ENCODE peak calls at places on chromosomes 16 and 17, in six cellular contexts. One of them, this sample, is unnamed.

GRCh38 chr17:81821603-81822311 is 11.3 kb downstream of the MCRIP1 start:
- DNase-seq in amniotic stem cell: no peak
- DNase-seq in activated T-helper 1 cell treated with anti-CD3 and anti-CD28 coated beads, Interleukin-2, amount 50 U/mL, for 16 hours: no peak
- DNase-seq in activated CD8-positive, alpha-beta T cell treated with anti-CD3 and anti-CD28 coated beads, Interleukin-2, amount 10 ng/mL, durations not matched to agents 7 days and 5 days: peak
- DNase-seq in naive thymus-derived CD8-positive, alpha-beta T cell: no peak
- DNase-seq in COR-L47: peak
- DNase-seq in this sample: no peak

GRCh38 chr17:7336240-7337175 is at the start of gene ACAP1:
- DNase-seq in naive thymus-derived CD8-positive, alpha-beta T cell: peak
- DNase-seq in activated T-helper 1 cell treated with anti-CD3 and anti-CD28 coated beads, Interleukin-2, amount 50 U/mL, for 16 hours: peak
- DNase-seq in amniotic stem cell: no peak
- DNase-seq in COR-L47: no peak
- DNase-seq in activated CD8-positive, alpha-beta T cell treated with anti-CD3 and anti-CD28 coated beads, Interleukin-2, amount 10 ng/mL, durations not matched to agents 7 days and 5 days: peak
- DNase-seq in this sample: no peak

GRCh38 chr16:27450836-27451341 is 48.9 kb downstream of the IL21R start:
- DNase-seq in activated CD8-positive, alpha-beta T cell treated with anti-CD3 and anti-CD28 coated beads, Interleukin-2, amount 10 ng/mL, durations not matched to agents 7 days and 5 days: peak
- DNase-seq in COR-L47: no peak
- DNase-seq in naive thymus-derived CD8-positive, alpha-beta T cell: no peak
- DNase-seq in amniotic stem cell: no peak
- DNase-seq in activated T-helper 1 cell treated with anti-CD3 and anti-CD28 coated beads, Interleukin-2, amount 50 U/mL, for 16 hours: no peak
- DNase-seq in this sample: no peak

GRCh38 chr16:14180431-14181059 is 109.4 kb downstream of the MRTFB start:
- DNase-seq in COR-L47: no peak
- DNase-seq in amniotic stem cell: no peak
- DNase-seq in naive thymus-derived CD8-positive, alpha-beta T cell: no peak
- DNase-seq in activated T-helper 1 cell treated with anti-CD3 and anti-CD28 coated beads, Interleukin-2, amount 50 U/mL, for 16 hours: no peak
- DNase-seq in activated CD8-positive, alpha-beta T cell treated with anti-CD3 and anti-CD28 coated beads, Interleukin-2, amount 10 ng/mL, durations not matched to agents 7 days and 5 days: no peak
- DNase-seq in this sample: no peak

GRCh38 chr17:17019891-17020456 is 22.3 kb upstream of the MPRIP start:
- DNase-seq in COR-L47: no peak
- DNase-seq in naive thymus-derived CD8-positive, alpha-beta T cell: no peak
- DNase-seq in activated T-helper 1 cell treated with anti-CD3 and anti-CD28 coated beads, Interleukin-2, amount 50 U/mL, for 16 hours: no peak
- DNase-seq in amniotic stem cell: no peak
- DNase-seq in activated CD8-positive, alpha-beta T cell treated with anti-CD3 and anti-CD28 coated beads, Interleukin-2, amount 10 ng/mL, durations not matched to agents 7 days and 5 days: no peak
- DNase-seq in this sample: no peak

GRCh38 chr16:55569025-55569424 is 2.5 kb downstream of the CAPNS2 start:
- DNase-seq in activated T-helper 1 cell treated with anti-CD3 and anti-CD28 coated beads, Interleukin-2, amount 50 U/mL, for 16 hours: no peak
- DNase-seq in COR-L47: no peak
- DNase-seq in activated CD8-positive, alpha-beta T cell treated with anti-CD3 and anti-CD28 coated beads, Interleukin-2, amount 10 ng/mL, durations not matched to agents 7 days and 5 days: no peak
- DNase-seq in amniotic stem cell: no peak
- DNase-seq in naive thymus-derived CD8-positive, alpha-beta T cell: no peak
- DNase-seq in this sample: no peak

GRCh38 chr17:36481829-36482228 is 4.7 kb upstream of the ZNHIT3 start:
- DNase-seq in activated T-helper 1 cell treated with anti-CD3 and anti-CD28 coated beads, Interleukin-2, amount 50 U/mL, for 16 hours: no peak
- DNase-seq in naive thymus-derived CD8-positive, alpha-beta T cell: no peak
- DNase-seq in COR-L47: no peak
- DNase-seq in amniotic stem cell: no peak
- DNase-seq in activated CD8-positive, alpha-beta T cell treated with anti-CD3 and anti-CD28 coated beads, Interleukin-2, amount 10 ng/mL, durations not matched to agents 7 days and 5 days: no peak
- DNase-seq in this sample: no peak

GRCh38 chr17:40443988-40444899 is 994 bp downstream of the IGFBP4 start:
- DNase-seq in naive thymus-derived CD8-positive, alpha-beta T cell: no peak
- DNase-seq in activated CD8-positive, alpha-beta T cell treated with anti-CD3 and anti-CD28 coated beads, Interleukin-2, amount 10 ng/mL, durations not matched to agents 7 days and 5 days: peak
- DNase-seq in COR-L47: no peak
- DNase-seq in activated T-helper 1 cell treated with anti-CD3 and anti-CD28 coated beads, Interleukin-2, amount 50 U/mL, for 16 hours: no peak
- DNase-seq in amniotic stem cell: no peak
- DNase-seq in this sample: no peak

GRCh38 chr16:70777973-70778406 is 23.0 kb downstream of the VAC14 start:
- DNase-seq in activated T-helper 1 cell treated with anti-CD3 and anti-CD28 coated beads, Interleukin-2, amount 50 U/mL, for 16 hours: no peak
- DNase-seq in amniotic stem cell: no peak
- DNase-seq in naive thymus-derived CD8-positive, alpha-beta T cell: no peak
- DNase-seq in activated CD8-positive, alpha-beta T cell treated with anti-CD3 and anti-CD28 coated beads, Interleukin-2, amount 10 ng/mL, durations not matched to agents 7 days and 5 days: no peak
- DNase-seq in COR-L47: no peak
- DNase-seq in this sample: no peak

GRCh38 chr17:75273968-75274708 is 3.1 kb upstream of the MIF4GD start:
- DNase-seq in COR-L47: no peak
- DNase-seq in amniotic stem cell: no peak
- DNase-seq in activated T-helper 1 cell treated with anti-CD3 and anti-CD28 coated beads, Interleukin-2, amount 50 U/mL, for 16 hours: no peak
- DNase-seq in activated CD8-positive, alpha-beta T cell treated with anti-CD3 and anti-CD28 coated beads, Interleukin-2, amount 10 ng/mL, durations not matched to agents 7 days and 5 days: no peak
- DNase-seq in naive thymus-derived CD8-positive, alpha-beta T cell: no peak
- DNase-seq in this sample: no peak

GRCh38 chr16:66326995-66327513 is 39.4 kb upstream of the CDH5 start:
- DNase-seq in activated T-helper 1 cell treated with anti-CD3 and anti-CD28 coated beads, Interleukin-2, amount 50 U/mL, for 16 hours: no peak
- DNase-seq in naive thymus-derived CD8-positive, alpha-beta T cell: no peak
- DNase-seq in amniotic stem cell: no peak
- DNase-seq in activated CD8-positive, alpha-beta T cell treated with anti-CD3 and anti-CD28 coated beads, Interleukin-2, amount 10 ng/mL, durations not matched to agents 7 days and 5 days: no peak
- DNase-seq in COR-L47: peak
- DNase-seq in this sample: no peak

GRCh38 chr16:69941251-69942098 is 9.7 kb upstream of the CLEC18A start:
- DNase-seq in COR-L47: no peak
- DNase-seq in naive thymus-derived CD8-positive, alpha-beta T cell: no peak
- DNase-seq in activated T-helper 1 cell treated with anti-CD3 and anti-CD28 coated beads, Interleukin-2, amount 50 U/mL, for 16 hours: no peak
- DNase-seq in amniotic stem cell: no peak
- DNase-seq in activated CD8-positive, alpha-beta T cell treated with anti-CD3 and anti-CD28 coated beads, Interleukin-2, amount 10 ng/mL, durations not matched to agents 7 days and 5 days: no peak
- DNase-seq in this sample: no peak

This sample was measured in NCI-H1930.